ENCODE peak calls at places on chromosomes 16 and 17, in nine cellular contexts. One of them, this sample, is unnamed.

GRCh38 chr17:4136373-4136772 is 6.5 kb downstream of the ZZEF1 start:
- DNase-seq in mesendoderm: no peak
- DNase-seq in neural progenitor cell: no peak
- DNase-seq in K562: no peak
- DNase-seq in endothelial cell of umbilical vein: no peak
- DNase-seq in neuronal stem cell: no peak
- DNase-seq in fibroblast of lung: peak
- DNase-seq in GM23248: no peak
- DNase-seq in NT2/D1: no peak
- DNase-seq in this sample: no peak

GRCh38 chr17:2980211-2980903 is 83.0 kb downstream of the OR1D5 start:
- DNase-seq in GM23248: no peak
- DNase-seq in mesendoderm: no peak
- DNase-seq in NT2/D1: no peak
- DNase-seq in fibroblast of lung: no peak
- DNase-seq in K562: no peak
- DNase-seq in endothelial cell of umbilical vein: no peak
- DNase-seq in neural progenitor cell: no peak
- DNase-seq in neuronal stem cell: no peak
- DNase-seq in this sample: no peak

GRCh38 chr17:6753006-6753445 is 2.8 kb upstream of the XAF1 start:
- DNase-seq in fibroblast of lung: peak
- DNase-seq in mesendoderm: peak
- DNase-seq in endothelial cell of umbilical vein: peak
- DNase-seq in NT2/D1: no peak
- DNase-seq in GM23248: peak
- DNase-seq in neural progenitor cell: peak
- DNase-seq in neuronal stem cell: peak
- DNase-seq in K562: no peak
- DNase-seq in this sample: peak

GRCh38 chr17:57112994-57113393 is 27.9 kb downstream of the AKAP1 start:
- DNase-seq in fibroblast of lung: no peak
- DNase-seq in neuronal stem cell: no peak
- DNase-seq in K562: no peak
- DNase-seq in neural progenitor cell: no peak
- DNase-seq in mesendoderm: no peak
- DNase-seq in NT2/D1: no peak
- DNase-seq in endothelial cell of umbilical vein: no peak
- DNase-seq in GM23248: no peak
- DNase-seq in this sample: no peak

GRCh38 chr17:7017827-7018200 is 5.0 kb upstream of the BCL6B start:
- DNase-seq in NT2/D1: no peak
- DNase-seq in neural progenitor cell: no peak
- DNase-seq in mesendoderm: no peak
- DNase-seq in GM23248: no peak
- DNase-seq in fibroblast of lung: no peak
- DNase-seq in K562: no peak
- DNase-seq in neuronal stem cell: no peak
- DNase-seq in endothelial cell of umbilical vein: no peak
- DNase-seq in this sample: no peak

GRCh38 chr16:49592507-49593422 is 219.2 kb downstream of the C16orf78 start:
- DNase-seq in GM23248: peak
- DNase-seq in K562: peak
- DNase-seq in NT2/D1: peak
- DNase-seq in neuronal stem cell: peak
- DNase-seq in fibroblast of lung: peak
- DNase-seq in mesendoderm: peak
- DNase-seq in neural progenitor cell: peak
- DNase-seq in endothelial cell of umbilical vein: peak
- DNase-seq in this sample: peak

GRCh38 chr17:13374203-13375143 is 227.3 kb downstream of the HS3ST3A1 start:
- DNase-seq in fibroblast of lung: peak
- DNase-seq in K562: no peak
- DNase-seq in NT2/D1: no peak
- DNase-seq in GM23248: no peak
- DNase-seq in endothelial cell of umbilical vein: no peak
- DNase-seq in neuronal stem cell: no peak
- DNase-seq in neural progenitor cell: no peak
- DNase-seq in mesendoderm: no peak
- DNase-seq in this sample: peak

GRCh38 chr17:40830085-40830776 is 7.8 kb upstream of the KRT10 start:
- DNase-seq in endothelial cell of umbilical vein: no peak
- DNase-seq in neural progenitor cell: no peak
- DNase-seq in GM23248: no peak
- DNase-seq in fibroblast of lung: no peak
- DNase-seq in K562: no peak
- DNase-seq in neuronal stem cell: no peak
- DNase-seq in mesendoderm: no peak
- DNase-seq in NT2/D1: no peak
- DNase-seq in this sample: no peak

GRCh38 chr17:82845163-82845807 is 5.5 kb upstream of the ZNF750 start:
- DNase-seq in mesendoderm: no peak
- DNase-seq in K562: no peak
- DNase-seq in GM23248: no peak
- DNase-seq in fibroblast of lung: no peak
- DNase-seq in neural progenitor cell: no peak
- DNase-seq in endothelial cell of umbilical vein: peak
- DNase-seq in neuronal stem cell: no peak
- DNase-seq in NT2/D1: no peak
- DNase-seq in this sample: no peak

GRCh38 chr17:28230011-28230410 is 89.0 kb upstream of the TMEM97 start:
- DNase-seq in neuronal stem cell: no peak
- DNase-seq in NT2/D1: no peak
- DNase-seq in endothelial cell of umbilical vein: no peak
- DNase-seq in fibroblast of lung: no peak
- DNase-seq in GM23248: no peak
- DNase-seq in mesendoderm: peak
- DNase-seq in K562: peak
- DNase-seq in neural progenitor cell: no peak
- DNase-seq in this sample: no peak

GRCh38 chr17:42573095-42573494 is 4.4 kb downstream of the PSMC3IP start:
- DNase-seq in neural progenitor cell: no peak
- DNase-seq in K562: no peak
- DNase-seq in NT2/D1: no peak
- DNase-seq in neuronal stem cell: no peak
- DNase-seq in GM23248: no peak
- DNase-seq in mesendoderm: no peak
- DNase-seq in endothelial cell of umbilical vein: no peak
- DNase-seq in fibroblast of lung: no peak
- DNase-seq in this sample: no peak

GRCh38 chr17:42980766-42981397 is 517 bp downstream of the RUNDC1 start:
- DNase-seq in GM23248: peak
- DNase-seq in fibroblast of lung: peak
- DNase-seq in neuronal stem cell: peak
- DNase-seq in endothelial cell of umbilical vein: peak
- DNase-seq in mesendoderm: peak
- DNase-seq in K562: peak
- DNase-seq in neural progenitor cell: peak
- DNase-seq in NT2/D1: no peak
- DNase-seq in this sample: peak

GRCh38 chr16:30428055-30428454 is 1.8 kb downstream of the DCTPP1 start:
- DNase-seq in K562: no peak
- DNase-seq in endothelial cell of umbilical vein: no peak
- DNase-seq in fibroblast of lung: no peak
- DNase-seq in neuronal stem cell: no peak
- DNase-seq in mesendoderm: no peak
- DNase-seq in GM23248: no peak
- DNase-seq in neural progenitor cell: no peak
- DNase-seq in NT2/D1: no peak
- DNase-seq in this sample: no peak
- H3K9ac ChIP-seq in K562: peak
- H3K9ac ChIP-seq in endothelial cell of umbilical vein: no peak
- H3K9ac ChIP-seq in fibroblast of lung: no peak
- H3K9ac ChIP-seq in neuronal stem cell: no peak
- H3K9ac ChIP-seq in mesendoderm: no peak
- H3K9ac ChIP-seq in GM23248: no peak
- H3K9ac ChIP-seq in neural progenitor cell: no peak
- H3K9ac ChIP-seq in NT2/D1: no peak
- H3K9ac ChIP-seq in this sample: no peak

GRCh38 chr17:60730273-60730672 is 52.6 kb downstream of the BCAS3 start:
- DNase-seq in NT2/D1: no peak
- DNase-seq in K562: no peak
- DNase-seq in endothelial cell of umbilical vein: no peak
- DNase-seq in neuronal stem cell: no peak
- DNase-seq in fibroblast of lung: no peak
- DNase-seq in mesendoderm: no peak
- DNase-seq in GM23248: no peak
- DNase-seq in neural progenitor cell: no peak
- DNase-seq in this sample: no peak
- H3K9ac ChIP-seq in NT2/D1: no peak
- H3K9ac ChIP-seq in K562: no peak
- H3K9ac ChIP-seq in endothelial cell of umbilical vein: no peak
- H3K9ac ChIP-seq in neuronal stem cell: no peak
- H3K9ac ChIP-seq in fibroblast of lung: no peak
- H3K9ac ChIP-seq in mesendoderm: no peak
- H3K9ac ChIP-seq in GM23248: no peak
- H3K9ac ChIP-seq in neural progenitor cell: no peak
- H3K9ac ChIP-seq in this sample: no peak

DNA sequence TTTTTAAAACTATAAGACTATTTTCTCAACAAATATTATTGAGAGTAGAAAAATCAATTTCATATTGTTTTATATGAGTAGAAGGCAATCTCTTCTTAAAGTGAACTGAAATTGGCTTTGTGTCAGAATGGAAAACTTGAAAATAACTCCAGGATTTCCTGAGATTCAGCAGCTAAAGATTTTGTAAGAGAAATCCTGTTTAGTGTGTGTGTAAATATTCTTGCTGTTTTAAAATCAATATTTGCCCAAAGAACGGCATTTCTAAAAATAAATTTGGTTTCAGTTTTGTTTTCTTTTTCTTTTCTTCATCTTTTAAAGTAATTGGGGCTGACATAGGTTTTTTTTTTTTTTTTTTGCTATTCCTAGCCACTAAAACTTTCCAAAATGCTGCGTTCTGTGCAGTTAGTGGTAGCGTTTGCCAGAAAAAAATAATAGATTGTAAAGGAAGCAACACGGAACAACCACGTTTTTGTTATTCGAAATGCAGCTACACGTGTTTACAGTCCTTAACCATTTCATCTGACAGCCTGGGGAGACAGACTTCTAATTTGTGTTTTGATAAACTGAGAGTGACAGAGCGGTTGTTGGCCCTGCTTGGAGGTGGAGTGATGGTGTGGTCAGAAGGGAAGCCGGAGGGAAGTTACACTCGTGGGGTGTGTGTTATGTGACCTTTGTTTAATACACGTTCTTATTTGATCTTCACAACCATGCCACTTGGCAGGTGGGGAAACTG is 21.6 kb upstream of the SMPD3 start:
- DNase-seq in GM23248: no peak
- DNase-seq in mesendoderm: no peak
- DNase-seq in NT2/D1: no peak
- DNase-seq in neural progenitor cell: no peak
- DNase-seq in neuronal stem cell: no peak
- DNase-seq in fibroblast of lung: no peak
- DNase-seq in endothelial cell of umbilical vein: peak
- DNase-seq in K562: no peak
- DNase-seq in this sample: peak
- H3K9ac ChIP-seq in GM23248: peak
- H3K9ac ChIP-seq in mesendoderm: no peak
- H3K9ac ChIP-seq in NT2/D1: no peak
- H3K9ac ChIP-seq in neural progenitor cell: no peak
- H3K9ac ChIP-seq in neuronal stem cell: no peak
- H3K9ac ChIP-seq in fibroblast of lung: no peak
- H3K9ac ChIP-seq in endothelial cell of umbilical vein: no peak
- H3K9ac ChIP-seq in K562: no peak
- H3K9ac ChIP-seq in this sample: peak

GRCh38 chr16:813916-814412 is 13.4 kb upstream of the GNG13 start:
- DNase-seq in neuronal stem cell: no peak
- DNase-seq in endothelial cell of umbilical vein: no peak
- DNase-seq in NT2/D1: no peak
- DNase-seq in neural progenitor cell: no peak
- DNase-seq in mesendoderm: no peak
- DNase-seq in fibroblast of lung: no peak
- DNase-seq in GM23248: no peak
- DNase-seq in K562: no peak
- DNase-seq in this sample: no peak
- H3K9ac ChIP-seq in neuronal stem cell: no peak
- H3K9ac ChIP-seq in endothelial cell of umbilical vein: no peak
- H3K9ac ChIP-seq in NT2/D1: peak
- H3K9ac ChIP-seq in neural progenitor cell: no peak
- H3K9ac ChIP-seq in mesendoderm: peak
- H3K9ac ChIP-seq in fibroblast of lung: no peak
- H3K9ac ChIP-seq in GM23248: peak
- H3K9ac ChIP-seq in K562: no peak
- H3K9ac ChIP-seq in this sample: peak

This sample was measured in adipocyte.